ENCODE peak calls at places on chromosome 16, in four cellular contexts. X, R, B and A are unnamed samples. For H4K20me1, the result is how much of the 10 kb centered on the place peaks cover.

GRCh38 chr16:50269061-50269705 is 2.8 kb downstream of the ADCY7 start:
- DNase-seq in R (no peak), B (no peak), X (no peak), A (no peak)

GRCh38 chr16:24734382-24734781 is 4.9 kb downstream of the TNRC6A start:
- DNase-seq in B (no peak), R (no peak), X (peak), A (no peak)

GRCh38 chr16:70342016-70342415 is 4.7 kb upstream of the DDX19A start:
- DNase-seq in X (no peak), B (no peak), R (no peak), A (no peak)

GRCh38 chr16:88453621-88454314 is 688 bp downstream of the ZFPM1 start:
- DNase-seq in X (peak), R (no peak), B (peak), A (peak)

GRCh38 chr16:67088551-67088950 is 21.2 kb upstream of the PHAF1 start:
- DNase-seq in X (no peak), B (no peak), R (no peak), A (peak)

GRCh38 chr16:2507679-2508064 is 6.1 kb upstream of the ATP6V0C start:
- DNase-seq in R (no peak), X (no peak), B (no peak), A (no peak)

GRCh38 chr16:57624044-57624688 is 4.3 kb upstream of the ADGRG1 start:
- DNase-seq in X (peak), R (peak), B (no peak), A (no peak)

GRCh38 chr16:12500771-12501170 is 302.9 kb downstream of the CPPED1 start:
- DNase-seq in B (no peak), R (no peak), X (no peak), A (no peak)

GRCh38 chr16:47016700-47017133 is 43.2 kb upstream of the DNAJA2 start:
- DNase-seq in B (no peak), X (no peak), R (no peak), A (no peak)

GRCh38 chr16:78407191-78407590 is 307.7 kb downstream of the WWOX start:
- DNase-seq in R (no peak), B (no peak), X (peak), A (no peak)

GRCh38 chr16:86858501-86858900 is 280.2 kb downstream of the FOXL1 start:
- DNase-seq in R (peak), X (no peak), B (no peak), A (no peak)

GRCh38 chr16:4663756-4664465 is 29.5 kb upstream of the NUDT16L1 start:
- DNase-seq in X (no peak), R (peak), B (no peak), A (no peak)

GRCh38 chr16:49641250-49641649 is 214.7 kb downstream of the ZNF423 start:
- DNase-seq in R (no peak), B (no peak), X (no peak), A (no peak)

GRCh38 chr16:57529324-57530103 is 6.9 kb downstream of the CCDC102A start:
- DNase-seq in B (no peak), X (no peak), R (no peak), A (no peak)

GRCh38 chr16:88303890-88304819 is 78.6 kb upstream of the ZNF469 start:
- DNase-seq in B (peak), X (peak), R (peak), A (no peak)

GRCh38 chr16:50879873-50880695 is 138.2 kb downstream of the CYLD start:
- DNase-seq in X (peak), R (no peak), B (no peak), A (peak)

GRCh38 chr16:5604770-5605169 is 507.2 kb upstream of the EEF2KMT start:
- DNase-seq in R (peak), B (no peak), X (no peak), A (peak)

GRCh38 chr16:46775214-46775613 is 27.1 kb upstream of the MYLK3 start:
- DNase-seq in B (no peak), X (no peak), R (no peak), A (no peak)

GRCh38 chr16:11871193-11871592 is 19.9 kb upstream of the RSL1D1 start:
- DNase-seq in B (no peak), R (peak), X (peak), A (peak)

DNA sequence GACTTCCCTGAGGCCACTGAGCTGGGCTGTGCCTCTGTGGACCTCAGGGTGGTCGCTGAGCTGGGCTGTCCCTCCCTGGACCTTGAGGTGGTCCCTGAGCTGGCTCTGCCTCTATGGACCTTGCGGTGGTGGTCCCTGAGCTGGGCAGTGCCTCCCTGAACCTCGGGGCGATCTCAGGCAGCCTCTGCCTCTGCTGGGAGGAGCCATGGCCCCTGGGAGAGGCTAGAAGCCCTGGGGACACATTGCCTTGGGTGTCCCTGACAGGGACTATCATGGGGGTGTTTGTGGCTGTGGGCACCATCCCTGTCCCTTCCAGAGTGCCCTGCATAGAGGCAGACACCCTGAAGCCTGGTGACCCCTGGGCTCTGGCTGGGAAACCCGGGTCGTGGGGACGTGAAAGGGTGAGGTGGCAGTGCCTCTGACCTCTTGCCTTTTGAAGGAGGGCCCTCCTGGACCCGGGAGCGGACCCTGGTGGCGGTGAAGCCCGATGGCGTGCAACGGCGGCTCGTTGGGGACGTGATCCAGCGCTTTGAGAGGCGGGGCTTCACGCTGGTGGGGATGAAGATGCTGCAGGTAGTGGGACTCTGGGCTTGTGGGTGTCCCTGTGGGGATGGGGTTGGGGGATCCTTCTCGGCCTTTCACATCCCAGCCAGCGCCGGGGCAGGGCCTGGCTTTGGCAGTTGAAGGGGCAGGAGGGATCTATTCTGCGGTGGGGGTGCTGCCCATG is 1.7 kb downstream of the NME4 start:
- DNase-seq in B (no peak), X (no peak), R (no peak), A (peak)
- H4K20me1 ChIP-seq in B (under half), X (under half), R (under half), A (under half)

GRCh38 chr16:83925095-83925905 is 26.4 kb downstream of the MLYCD start:
- DNase-seq in R (no peak), X (no peak), B (no peak), A (no peak)
- H3K9ac ChIP-seq in R (no peak), X (no peak), B (no peak), A (no peak)

DNA sequence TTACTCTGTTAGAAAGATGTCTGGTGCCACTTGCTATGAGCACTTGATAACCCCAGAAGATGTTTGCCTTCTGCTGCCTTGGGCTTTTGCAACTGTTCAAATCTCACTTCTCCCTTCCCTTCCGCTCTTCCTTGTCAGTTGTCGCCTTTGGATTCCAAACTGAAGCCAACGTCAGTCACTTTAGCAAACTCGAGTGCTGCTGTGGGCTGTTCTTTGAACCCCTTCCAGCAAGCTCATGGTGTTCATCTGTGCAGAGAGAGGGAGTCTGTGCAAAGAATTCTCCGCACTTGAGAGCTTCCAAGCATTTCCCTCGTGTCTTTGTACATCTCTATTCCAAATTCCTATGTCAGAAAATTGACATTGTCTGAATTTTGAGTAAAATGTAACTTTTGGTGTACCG is 879.4 kb downstream of the CDH11 start:
- DNase-seq in B (no peak), R (no peak), X (no peak), A (no peak)
- H4K20me1 ChIP-seq in B (under half), R (under half), X (under half), A (under half)

GRCh38 chr16:75491876-75492275 is 3.4 kb downstream of the CHST6 start:
- DNase-seq in X (peak), B (no peak), R (no peak), A (peak)
- H3K9ac ChIP-seq in X (no peak), B (no peak), R (no peak), A (no peak)

GRCh38 chr16:911101-911500 is 59.7 kb downstream of the LMF1 start:
- DNase-seq in X (no peak), R (no peak), B (no peak), A (no peak)
- H4K20me1 ChIP-seq in X (under half), R (under half), B (under half), A (under half)